ENCODE peak calls at places on chromosomes 13 and 19, in eight cellular contexts. T is BJ; B is SK-N-SH; V is activated CD4-positive, alpha-beta T cell treated with anti-CD3 and anti-CD28 coated beads, Interleukin-2, amount 50 U/mL, for 4 hours; M is stimulated activated CD4-positive, alpha-beta T cell treated with anti-CD3 and anti-CD28 coated beads, TNF-alpha, amount 100 ng/mL, for 1 hour; Y is HEK293T; F is activated CD4-positive, CD25-positive, alpha-beta regulatory T cell treated with anti-CD3 and anti-CD28 coated beads, Interleukin-2, amount 50 U/mL, for 16 hours; Q is transverse colon. O is an unnamed sample.

GRCh38 chr19:45322744-45323281 is at the start of gene CKM:
- DNase-seq in Y (no peak), Q (no peak), B (no peak), T (no peak), F (no peak), M (no peak), V (no peak), O (no peak)

GRCh38 chr13:23087884-23088283 is 92.9 kb upstream of the SGCG start:
- DNase-seq in T (no peak), F (no peak), Q (no peak), B (peak), Y (peak), M (no peak), V (no peak), O (no peak)

GRCh38 chr13:62033932-62034331 is 618.3 kb upstream of the PCDH20 start:
- DNase-seq in V (no peak), F (no peak), T (no peak), Y (no peak), B (no peak), M (no peak), Q (no peak), O (no peak)

GRCh38 chr13:69279213-69279612 is 828.4 kb upstream of the ATXN8OS start:
- DNase-seq in M (no peak), B (no peak), T (no peak), V (no peak), F (no peak), Q (no peak), Y (no peak), O (no peak)

GRCh38 chr19:29694669-29695627 is 20.1 kb downstream of the C19orf12 start:
- DNase-seq in Q (peak), T (no peak), V (peak), M (no peak), F (peak), Y (peak), B (peak), O (peak)

GRCh38 chr19:38190793-38191192 is 33.2 kb downstream of the DPF1 start:
- DNase-seq in Y (no peak), M (no peak), V (no peak), B (no peak), T (no peak), F (no peak), Q (no peak), O (no peak)

GRCh38 chr19:36169084-36169760 is 17.0 kb upstream of the COX7A1 start:
- DNase-seq in Q (peak), F (no peak), B (no peak), V (no peak), T (no peak), M (no peak), Y (no peak), O (no peak)

GRCh38 chr19:39430675-39431593 is 4.8 kb downstream of the RPS16 start:
- DNase-seq in F (peak), M (no peak), V (peak), B (no peak), Y (no peak), T (no peak), Q (peak), O (peak)

GRCh38 chr19:16262618-16263017 is 62.0 kb upstream of the KLF2 start:
- DNase-seq in T (no peak), Y (no peak), B (peak), F (no peak), V (no peak), Q (peak), M (no peak), O (no peak)

GRCh38 chr19:31351212-31352193 is 2.3 kb upstream of the TSHZ3 start:
- DNase-seq in V (no peak), Y (no peak), M (no peak), Q (peak), T (no peak), B (peak), F (no peak), O (no peak)

GRCh38 chr13:43284162-43284561 is 260.8 kb downstream of the DNAJC15 start:
- DNase-seq in M (no peak), V (no peak), Q (no peak), F (no peak), Y (no peak), B (no peak), T (no peak), O (no peak)

GRCh38 chr19:16002380-16002779 is 53.6 kb downstream of the OR10H4 start:
- DNase-seq in Y (no peak), Q (no peak), M (no peak), T (no peak), V (no peak), F (no peak), B (no peak), O (no peak)

GRCh38 chr13:67075239-67075638 is 154.9 kb downstream of the PCDH9 start:
- DNase-seq in V (no peak), Q (no peak), Y (no peak), F (no peak), M (no peak), T (no peak), B (no peak), O (no peak)

GRCh38 chr13:25930655-25931054 is 121.2 kb downstream of the SHISA2 start:
- DNase-seq in B (peak), Y (no peak), T (no peak), F (no peak), M (no peak), Q (no peak), V (no peak), O (no peak)

GRCh38 chr13:28467034-28467433 is 27.9 kb downstream of the FLT1 start:
- DNase-seq in M (no peak), F (no peak), T (no peak), B (no peak), V (no peak), Q (no peak), Y (peak), O (no peak)

GRCh38 chr19:18648971-18649310 is 12.1 kb downstream of the KLHL26 start:
- DNase-seq in Y (no peak), V (no peak), B (no peak), Q (no peak), T (no peak), M (no peak), F (no peak), O (no peak)

GRCh38 chr13:66915596-66916185 is 314.4 kb downstream of the PCDH9 start:
- DNase-seq in Q (no peak), V (no peak), F (no peak), B (no peak), Y (no peak), T (no peak), M (no peak), O (no peak)

GRCh38 chr19:45152504-45153338 is 8.1 kb downstream of the NKPD1 start:
- DNase-seq in B (peak), V (peak), T (no peak), F (no peak), Y (no peak), M (no peak), Q (peak), O (peak)

GRCh38 chr19:39475748-39476147 is 4.9 kb upstream of the TIMM50 start:
- DNase-seq in B (no peak), M (no peak), Q (no peak), Y (no peak), F (no peak), T (no peak), V (no peak), O (no peak)

GRCh38 chr13:26971990-26972888 is 199.4 kb downstream of the USP12 start:
- DNase-seq in B (no peak), V (peak), Y (no peak), F (no peak), Q (peak), M (no peak), T (no peak), O (no peak)